ENCODE peak calls at places on chromosomes 2 and 18, in six cellular contexts. G, C, R, Y, S and O are unnamed samples.

GRCh38 chr2:224931956-224932355 is 110.3 kb downstream of the DOCK10 start:
- DNase-seq in C (no peak), S (no peak), G (no peak), R (no peak), Y (no peak), O (no peak)

GRCh38 chr2:241571821-241572620 is 13.5 kb downstream of the BOK start:
- DNase-seq in Y (no peak), S (no peak), C (no peak), G (no peak), R (no peak), O (no peak)

GRCh38 chr18:46051731-46052461 is 20.2 kb downstream of the PSTPIP2 start:
- DNase-seq in S (no peak), R (peak; percentile 98), Y (no peak), G (no peak), C (no peak), O (no peak)

GRCh38 chr18:67590571-67591141 is 74.1 kb upstream of the DSEL start:
- DNase-seq in C (no peak), Y (no peak), G (no peak), R (no peak), S (no peak), O (no peak)

GRCh38 chr2:71462056-71462605 is 8.8 kb downstream of the DYSF start:
- DNase-seq in G (no peak), C (no peak), S (no peak), R (no peak), Y (no peak), O (no peak)

GRCh38 chr2:129915303-129915840 is 64.1 kb upstream of the RAB6C start:
- DNase-seq in G (no peak), C (no peak), R (no peak), S (no peak), Y (no peak), O (no peak)

GRCh38 chr2:233535276-233535675 is 31.3 kb downstream of the USP40 start:
- DNase-seq in R (no peak), Y (no peak), S (no peak), G (no peak), C (no peak), O (no peak)

GRCh38 chr18:69969491-69969890 is 21.8 kb upstream of the CD226 start:
- DNase-seq in R (no peak), Y (no peak), C (no peak), G (no peak), S (no peak), O (no peak)

GRCh38 chr2:217943379-217944321 is 59.1 kb downstream of the TNS1 start:
- DNase-seq in R (peak; percentile 71), S (no peak), C (peak; percentile 56), G (no peak), Y (peak; percentile 41), O (no peak)

GRCh38 chr2:38375711-38376345 is 1.2 kb downstream of the ATL2 start:
- DNase-seq in G (no peak), S (no peak), C (no peak), R (no peak), Y (no peak), O (no peak)

GRCh38 chr2:229407170-229407569 is 136.1 kb upstream of the PID1 start:
- DNase-seq in Y (no peak), C (no peak), R (peak; percentile 49), S (no peak), G (no peak), O (no peak)

GRCh38 chr2:55119711-55120487 is 69.6 kb upstream of the RTN4 start:
- DNase-seq in S (no peak), G (no peak), Y (no peak), C (no peak), R (no peak), O (no peak)

GRCh38 chr2:141331127-141331526 is 799.7 kb downstream of the LRP1B start:
- DNase-seq in S (no peak), R (no peak), C (no peak), Y (no peak), G (no peak), O (no peak)

GRCh38 chr2:38315707-38316333 is 61.3 kb downstream of the ATL2 start:
- DNase-seq in G (peak; percentile 11), S (no peak), Y (peak; percentile 58), C (peak; percentile 15), R (peak; percentile 68), O (peak; percentile 13)

GRCh38 chr2:55965966-55966365 is 42.4 kb upstream of the EFEMP1 start:
- DNase-seq in G (no peak), R (no peak), C (no peak), Y (no peak), S (no peak), O (no peak)

GRCh38 chr2:58553937-58554336 is 312.8 kb upstream of the FANCL start:
- DNase-seq in R (peak; percentile 10), Y (peak; percentile 32), C (no peak), S (no peak), G (no peak), O (no peak)

DNA sequence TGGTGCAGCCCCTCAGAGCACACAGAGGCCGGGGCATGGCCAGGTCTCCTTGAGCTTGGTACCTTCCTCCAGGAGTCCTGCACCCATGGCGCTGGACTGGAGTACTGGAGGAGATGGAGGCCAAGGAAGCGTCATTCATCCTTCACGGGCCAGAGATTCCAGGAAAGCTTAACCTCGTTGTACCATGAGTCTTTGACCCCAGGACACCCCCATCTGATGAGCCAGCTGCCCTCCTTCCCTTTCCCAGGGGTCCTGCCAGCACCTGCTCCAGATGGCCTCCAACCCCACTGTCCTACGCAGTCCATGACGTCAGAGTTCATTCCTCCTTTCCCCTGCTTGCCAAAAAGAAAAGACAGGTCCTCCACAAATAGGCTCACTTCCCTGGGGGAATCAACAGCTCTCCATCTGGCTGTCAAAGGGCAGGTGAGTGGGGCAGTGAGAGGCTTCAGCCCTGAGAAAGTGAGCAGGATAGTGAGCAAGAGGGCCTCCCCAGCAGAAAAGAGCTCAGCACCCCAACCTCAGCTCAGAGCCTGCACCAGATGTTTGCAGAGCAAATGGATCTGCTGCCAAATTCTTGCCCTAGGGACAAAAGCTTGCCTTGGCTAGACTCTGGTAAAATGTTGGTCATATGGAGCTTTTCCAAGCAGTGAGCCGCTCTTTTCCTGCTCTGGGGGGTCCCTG is 4.5 kb upstream of the NPPC start:
- DNase-seq in Y (no peak), C (no peak), R (no peak), S (no peak), G (no peak), O (no peak)
- TF ChIP-seq TAF1 in Y (no peak), C (no peak), R (no peak), S (no peak), G (no peak), O (no peak)

GRCh38 chr2:109031481-109032228 is 42.6 kb upstream of the EDAR start:
- DNase-seq in G (no peak), S (peak; percentile 27), R (peak; percentile 21), Y (peak; percentile 60), C (peak; percentile 33), O (peak; percentile 18)
- TF ChIP-seq POLR2AphosphoS5 in G (no peak), S (no peak), R (no peak), Y (no peak), C (no peak), O (no peak)

GRCh38 chr2:10122500-10123280 is at the start of gene RRM2:
- DNase-seq in R (peak; percentile 95), G (peak; percentile 65), S (peak; percentile 71), Y (peak; percentile 98), C (peak; percentile 89), O (peak; percentile 92)
- TF ChIP-seq POLR2A in R (peak; percentile 99), G (peak; percentile 99), S (peak; percentile 97), Y (peak; percentile 99), C (peak; percentile 92), O (peak; percentile 98)

DNA sequence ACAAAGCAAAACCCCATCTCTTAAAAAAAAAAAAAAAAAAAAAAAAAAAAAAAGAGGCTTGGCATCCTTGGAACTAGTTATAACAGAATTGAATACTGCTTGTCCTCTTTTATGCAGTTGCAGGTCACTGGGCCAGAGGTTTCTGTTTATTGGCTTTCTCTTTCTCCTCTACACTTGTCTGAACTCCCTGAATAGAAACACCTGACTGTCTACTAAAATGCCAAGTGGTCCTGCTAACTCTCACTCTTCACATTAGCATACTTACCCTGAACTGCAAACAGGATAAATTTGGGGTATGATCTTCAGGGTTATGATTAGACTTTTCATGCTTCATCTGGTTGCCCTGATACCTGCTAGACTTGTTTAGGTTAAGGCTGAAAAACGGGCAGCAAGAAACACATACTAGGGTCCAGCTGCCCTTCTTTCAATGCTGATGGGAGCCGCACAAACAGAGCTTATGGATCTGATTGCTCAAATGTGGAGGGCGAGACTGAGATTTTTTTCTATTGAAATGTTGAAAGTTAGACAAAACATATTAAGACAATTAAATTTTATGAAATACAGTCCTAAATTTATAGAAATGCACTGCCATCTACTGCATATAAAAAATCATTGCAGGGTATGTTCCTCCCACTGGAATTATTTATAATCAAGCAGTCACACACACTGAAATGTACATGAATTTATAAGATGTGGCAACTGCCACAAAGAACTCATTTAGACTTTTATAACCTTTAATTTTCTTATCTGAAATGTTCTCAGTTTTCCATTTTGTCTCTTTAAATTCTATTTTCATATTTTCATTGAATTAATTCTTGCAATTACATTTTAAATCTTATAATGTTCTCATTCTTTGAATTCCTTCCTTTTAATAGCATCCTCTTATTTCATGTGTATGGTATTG is 40.8 kb downstream of the GTF3C3 start:
- DNase-seq in Y (no peak), S (no peak), G (no peak), R (no peak), C (no peak), O (no peak)
- TF ChIP-seq TAF1 in Y (no peak), S (no peak), G (no peak), R (no peak), C (no peak), O (no peak)

GRCh38 chr2:127621981-127622431 is 23.9 kb upstream of the GPR17 start:
- DNase-seq in R (no peak), C (no peak), Y (no peak), G (no peak), S (no peak), O (peak; percentile 12)

GRCh38 chr2:127619901-127620705 is 25.9 kb upstream of the GPR17 start:
- DNase-seq in G (no peak), R (no peak), C (no peak), S (no peak), Y (no peak), O (peak; percentile 52)

GRCh38 chr2:127622561-127623387 is 23.2 kb upstream of the GPR17 start:
- DNase-seq in R (no peak), C (peak; percentile 6), Y (no peak), G (no peak), S (no peak), O (peak; percentile 15)

GRCh38 chr2:127619191-127619590 is 26.8 kb upstream of the GPR17 start:
- DNase-seq in Y (no peak), R (no peak), S (no peak), C (no peak), G (no peak), O (peak; percentile 10)

GRCh38 chr2:127620867-127621266 is 25.1 kb upstream of the GPR17 start:
- DNase-seq in R (no peak), S (no peak), G (no peak), C (no peak), Y (no peak), O (peak; percentile 23)
- TF ChIP-seq POLR2AphosphoS5 in R (no peak), S (no peak), G (no peak), C (no peak), Y (no peak), O (no peak)

GRCh38 chr2:194182888-194183287 is 1474.1 kb upstream of the SLC39A10 start:
- DNase-seq in Y (no peak), C (no peak), G (no peak), R (no peak), S (no peak), O (no peak)
- TF ChIP-seq POLR2A in Y (no peak), C (no peak), G (no peak), R (no peak), S (no peak), O (no peak)

GRCh38 chr2:9205963-9206948 is at the start of gene ASAP2:
- DNase-seq in C (peak; percentile 64), Y (peak; percentile 84), S (no peak), R (peak; percentile 59), G (no peak), O (peak; percentile 49)
- TF ChIP-seq TAF1 in C (no peak), Y (peak; percentile 52), S (peak; percentile 27), R (peak; percentile 12), G (no peak), O (no peak)

GRCh38 chr2:120245520-120245835 is 7.2 kb upstream of the RALB start:
- DNase-seq in R (peak; percentile 24), G (no peak), Y (no peak), C (no peak), S (no peak), O (no peak)
- TF ChIP-seq POLR2AphosphoS5 in R (no peak), G (no peak), Y (no peak), C (no peak), S (no peak), O (no peak)